ENCODE peak calls at places on chromosomes 3 and 15, in four cellular contexts. One of them, this sample, is unnamed.

GRCh38 chr3:74053970-74054369 is 429.2 kb upstream of the PDZRN3 start:
- DNase-seq in A549: no peak
- DNase-seq in left ventricle myocardium inferior: no peak
- DNase-seq in astrocyte of the spinal cord: no peak
- DNase-seq in this sample: no peak

GRCh38 chr3:136989781-136990524 is 32.2 kb downstream of the IL20RB start:
- DNase-seq in A549: no peak
- DNase-seq in left ventricle myocardium inferior: no peak
- DNase-seq in astrocyte of the spinal cord: no peak
- DNase-seq in this sample: no peak

GRCh38 chr15:74007820-74008371 is 13.4 kb downstream of the PML start:
- DNase-seq in A549: no peak
- DNase-seq in left ventricle myocardium inferior: no peak
- DNase-seq in astrocyte of the spinal cord: no peak
- DNase-seq in this sample: no peak

GRCh38 chr3:106423321-106424225 is 554.8 kb upstream of the CBLB start:
- DNase-seq in A549: no peak
- DNase-seq in left ventricle myocardium inferior: no peak
- DNase-seq in astrocyte of the spinal cord: peak; percentile 6
- DNase-seq in this sample: peak; percentile 69

GRCh38 chr3:42731476-42732195 is 29.0 kb upstream of the HHATL start:
- DNase-seq in A549: no peak
- DNase-seq in left ventricle myocardium inferior: no peak
- DNase-seq in astrocyte of the spinal cord: no peak
- DNase-seq in this sample: no peak

GRCh38 chr3:27483117-27484001 is 825 bp downstream of the SLC4A7 start:
- DNase-seq in A549: peak; percentile 27
- DNase-seq in left ventricle myocardium inferior: peak; percentile 53
- DNase-seq in astrocyte of the spinal cord: peak; percentile 81
- DNase-seq in this sample: peak; percentile 72

GRCh38 chr3:31790516-31791148 is 190.4 kb downstream of the OSBPL10 start:
- DNase-seq in A549: no peak
- DNase-seq in left ventricle myocardium inferior: no peak
- DNase-seq in astrocyte of the spinal cord: no peak
- DNase-seq in this sample: no peak

GRCh38 chr15:92073044-92073785 is 219.7 kb downstream of the SLCO3A1 start:
- DNase-seq in A549: no peak
- DNase-seq in left ventricle myocardium inferior: no peak
- DNase-seq in astrocyte of the spinal cord: no peak
- DNase-seq in this sample: no peak

GRCh38 chr15:88233921-88234320 is 22.6 kb downstream of the NTRK3 start:
- DNase-seq in A549: no peak
- DNase-seq in left ventricle myocardium inferior: no peak
- DNase-seq in astrocyte of the spinal cord: no peak
- DNase-seq in this sample: no peak

GRCh38 chr3:33218446-33219174 is at the start of gene SUSD5:
- DNase-seq in A549: peak; percentile 31
- DNase-seq in left ventricle myocardium inferior: peak; percentile 19
- DNase-seq in astrocyte of the spinal cord: peak; percentile 57
- DNase-seq in this sample: peak; percentile 56

DNA sequence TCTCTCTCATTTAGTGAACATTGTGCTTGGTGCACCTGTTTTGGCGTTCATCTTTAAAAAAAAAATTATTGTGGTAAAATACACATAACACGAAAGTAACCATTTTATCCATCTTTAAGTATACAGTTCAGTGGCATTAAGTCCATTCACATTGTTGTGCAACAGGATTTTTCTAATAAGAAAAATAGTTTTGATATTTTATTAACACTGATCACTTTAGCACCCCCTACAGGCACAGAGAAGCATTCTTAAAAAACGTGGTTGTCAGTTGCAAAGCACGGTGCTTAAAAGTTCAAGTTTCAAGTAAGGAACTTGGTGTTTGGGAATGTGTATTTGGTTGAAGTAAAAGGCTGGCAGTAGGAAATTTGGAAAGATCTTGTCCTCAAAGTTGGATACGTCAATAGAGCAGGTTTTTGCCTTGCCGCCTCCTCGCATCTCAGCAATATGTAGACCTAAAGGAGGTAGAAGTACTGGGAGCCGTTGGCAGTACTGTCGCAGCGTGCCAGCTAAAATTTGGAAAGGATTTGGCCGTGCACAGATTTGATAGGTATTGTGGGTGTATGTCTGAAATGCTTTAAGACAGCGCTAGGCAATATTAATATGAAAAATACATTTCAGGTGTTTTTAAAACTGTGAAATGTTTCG is 110.4 kb downstream of the LRRC28 start:
- DNase-seq in A549: no peak
- DNase-seq in left ventricle myocardium inferior: no peak
- DNase-seq in astrocyte of the spinal cord: peak; percentile 22
- DNase-seq in this sample: peak; percentile 59
- TF ChIP-seq CTCF in A549: peak; percentile 66
- TF ChIP-seq CTCF in left ventricle myocardium inferior: peak; percentile 61
- TF ChIP-seq CTCF in astrocyte of the spinal cord: peak; percentile 52
- TF ChIP-seq CTCF in this sample: peak; percentile 62

DNA sequence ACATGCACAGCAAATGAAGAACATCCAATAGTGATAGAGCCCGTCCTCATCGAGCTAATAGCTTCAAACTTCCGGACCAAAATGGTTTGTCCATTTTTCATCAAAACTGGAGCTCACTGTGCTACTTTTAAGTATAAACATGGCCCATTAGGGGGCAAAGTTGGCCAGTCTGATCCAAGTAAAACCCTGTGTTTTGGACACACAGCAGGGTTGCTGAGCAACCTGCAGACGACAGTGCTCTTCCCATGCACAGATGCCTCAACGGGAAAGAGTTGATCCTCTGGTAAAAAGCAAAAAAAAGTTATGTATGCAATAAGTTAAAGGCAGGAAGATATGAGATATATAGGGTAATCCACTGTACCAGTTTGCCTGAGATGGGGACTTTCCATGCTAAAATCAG is 244.0 kb upstream of the THBS1 start:
- DNase-seq in A549: no peak
- DNase-seq in left ventricle myocardium inferior: no peak
- DNase-seq in astrocyte of the spinal cord: peak; percentile 14
- DNase-seq in this sample: no peak
- H3K4me3 ChIP-seq in A549: no peak overlapping the region
- H3K4me3 ChIP-seq in left ventricle myocardium inferior: no peak overlapping the region
- H3K4me3 ChIP-seq in astrocyte of the spinal cord: no peak overlapping the region
- H3K4me3 ChIP-seq in this sample: no peak overlapping the region

GRCh38 chr3:160226026-160226739 is 961 bp downstream of the C3orf80 start:
- DNase-seq in A549: no peak
- DNase-seq in left ventricle myocardium inferior: no peak
- DNase-seq in astrocyte of the spinal cord: no peak
- DNase-seq in this sample: no peak

GRCh38 chr3:160224811-160225180 is 426 bp upstream of the C3orf80 start:
- DNase-seq in A549: peak; percentile 25
- DNase-seq in left ventricle myocardium inferior: no peak
- DNase-seq in astrocyte of the spinal cord: no peak
- DNase-seq in this sample: no peak

GRCh38 chr3:160226740-160227048 is 1.5 kb downstream of the C3orf80 start:
- DNase-seq in A549: no peak
- DNase-seq in left ventricle myocardium inferior: no peak
- DNase-seq in astrocyte of the spinal cord: no peak
- DNase-seq in this sample: no peak

GRCh38 chr3:160224256-160224655 is 966 bp upstream of the C3orf80 start:
- DNase-seq in A549: no peak
- DNase-seq in left ventricle myocardium inferior: no peak
- DNase-seq in astrocyte of the spinal cord: no peak
- DNase-seq in this sample: no peak

DNA sequence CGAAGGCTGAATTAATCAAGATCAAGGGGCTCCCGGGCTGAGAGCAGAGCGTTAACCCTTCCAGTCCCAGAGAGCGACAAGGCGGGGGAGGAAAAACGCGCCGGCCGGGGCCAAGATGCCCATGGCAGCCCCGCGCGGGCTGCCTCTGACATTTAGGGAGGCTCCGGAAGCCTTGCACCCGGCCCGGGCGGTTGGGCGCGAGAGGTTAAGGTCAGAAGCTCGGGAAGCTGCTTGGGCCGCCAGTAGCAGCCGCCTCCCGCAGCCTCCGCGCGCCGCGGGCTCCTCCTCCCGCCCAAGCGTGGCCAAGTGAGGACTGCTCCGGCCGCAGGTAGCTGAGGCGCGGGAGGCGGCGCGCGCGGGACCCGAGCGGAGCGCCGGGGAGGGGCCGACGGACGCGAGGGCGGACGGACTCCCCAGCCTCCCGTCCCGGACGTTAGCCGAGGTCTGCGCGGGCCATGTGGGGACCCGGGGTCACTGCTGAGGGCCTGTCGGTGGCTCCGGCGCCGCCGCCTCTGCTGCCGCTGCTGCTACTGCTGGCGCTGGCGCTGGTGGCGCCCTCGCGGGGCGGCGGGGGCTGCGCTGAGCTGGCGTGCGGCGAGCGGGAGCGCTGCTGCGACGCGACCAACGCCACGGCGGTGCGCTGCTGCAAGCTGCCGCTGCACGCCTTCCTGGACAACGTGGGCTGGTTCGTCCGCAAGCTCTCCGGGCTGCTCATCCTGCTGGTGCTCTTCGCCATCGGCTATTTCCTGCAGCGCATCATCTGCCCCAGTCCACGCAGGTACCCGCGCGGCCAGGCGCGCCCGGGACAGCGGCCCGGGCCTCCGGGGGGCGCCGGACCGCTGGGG is at the start of gene C3orf80:
- DNase-seq in A549: peak; percentile 49
- DNase-seq in left ventricle myocardium inferior: peak; percentile 36
- DNase-seq in astrocyte of the spinal cord: no peak
- DNase-seq in this sample: peak; percentile 44
- TF ChIP-seq CTCF in A549: peak; percentile 58
- TF ChIP-seq CTCF in left ventricle myocardium inferior: peak; percentile 45
- TF ChIP-seq CTCF in astrocyte of the spinal cord: no peak
- TF ChIP-seq CTCF in this sample: no peak

GRCh38 chr3:89155811-89156210 is 48.4 kb downstream of the EPHA3 start:
- DNase-seq in A549: no peak
- DNase-seq in left ventricle myocardium inferior: no peak
- DNase-seq in astrocyte of the spinal cord: no peak
- DNase-seq in this sample: no peak
- H3K4me3 ChIP-seq in A549: no peak overlapping the region
- H3K4me3 ChIP-seq in left ventricle myocardium inferior: peak overlapping the region; percentile 22
- H3K4me3 ChIP-seq in astrocyte of the spinal cord: no peak overlapping the region
- H3K4me3 ChIP-seq in this sample: no peak overlapping the region

DNA sequence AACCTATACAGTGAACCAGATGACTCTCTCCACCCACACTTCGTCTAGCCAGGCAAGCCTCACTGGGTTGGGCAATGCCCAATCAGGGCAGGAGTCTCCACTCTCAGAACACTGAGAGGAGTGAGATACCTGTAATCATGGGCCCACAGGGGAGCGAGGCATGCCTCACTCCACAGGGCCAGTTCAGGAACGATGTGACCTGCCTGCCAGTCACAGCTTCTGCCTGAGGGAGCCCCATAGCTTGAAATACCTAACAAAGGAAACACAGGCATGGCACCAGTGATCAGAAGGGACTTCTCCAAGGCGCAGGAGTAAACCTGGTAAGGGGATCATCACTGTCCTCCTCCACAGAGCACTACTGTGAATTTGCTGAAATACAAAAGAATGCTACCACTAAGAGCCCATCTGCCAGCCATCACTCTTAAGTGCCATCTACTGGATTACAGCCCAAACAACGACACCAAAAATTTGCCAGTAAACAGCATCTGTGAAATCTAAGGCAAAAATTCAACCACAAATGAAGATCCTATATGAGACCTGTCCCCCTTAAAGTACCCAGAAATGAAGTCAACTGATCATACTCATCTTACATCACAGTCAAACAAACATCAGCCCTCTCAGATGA is 689.9 kb upstream of the SEMA6D start:
- DNase-seq in A549: no peak
- DNase-seq in left ventricle myocardium inferior: no peak
- DNase-seq in astrocyte of the spinal cord: no peak
- DNase-seq in this sample: peak; percentile 11
- TF ChIP-seq CTCF in A549: no peak
- TF ChIP-seq CTCF in left ventricle myocardium inferior: no peak
- TF ChIP-seq CTCF in astrocyte of the spinal cord: no peak
- TF ChIP-seq CTCF in this sample: no peak

GRCh38 chr15:63191895-63192603 is 2.6 kb downstream of the RAB8B start:
- DNase-seq in A549: no peak
- DNase-seq in left ventricle myocardium inferior: no peak
- DNase-seq in astrocyte of the spinal cord: no peak
- DNase-seq in this sample: no peak

GRCh38 chr15:63190993-63191392 is 1.6 kb downstream of the RAB8B start:
- DNase-seq in A549: no peak
- DNase-seq in left ventricle myocardium inferior: no peak
- DNase-seq in astrocyte of the spinal cord: no peak
- DNase-seq in this sample: no peak

GRCh38 chr15:63189955-63190691 is 717 bp downstream of the RAB8B start:
- DNase-seq in A549: no peak
- DNase-seq in left ventricle myocardium inferior: no peak
- DNase-seq in astrocyte of the spinal cord: no peak
- DNase-seq in this sample: peak; percentile 38

GRCh38 chr15:63194291-63194681 is 4.9 kb downstream of the RAB8B start:
- DNase-seq in A549: no peak
- DNase-seq in left ventricle myocardium inferior: no peak
- DNase-seq in astrocyte of the spinal cord: no peak
- DNase-seq in this sample: no peak

GRCh38 chr15:63192604-63193206 is 3.3 kb downstream of the RAB8B start:
- DNase-seq in A549: no peak
- DNase-seq in left ventricle myocardium inferior: no peak
- DNase-seq in astrocyte of the spinal cord: no peak
- DNase-seq in this sample: no peak
- H3K4me3 ChIP-seq in A549: no peak overlapping the region
- H3K4me3 ChIP-seq in left ventricle myocardium inferior: no peak overlapping the region
- H3K4me3 ChIP-seq in astrocyte of the spinal cord: no peak overlapping the region
- H3K4me3 ChIP-seq in this sample: no peak overlapping the region

GRCh38 chr3:149291178-149291577 is 42.3 kb downstream of the TM4SF18 start:
- DNase-seq in A549: no peak
- DNase-seq in left ventricle myocardium inferior: no peak
- DNase-seq in astrocyte of the spinal cord: no peak
- DNase-seq in this sample: peak; percentile 32
- TF ChIP-seq CTCF in A549: peak; percentile 42
- TF ChIP-seq CTCF in left ventricle myocardium inferior: peak; percentile 31
- TF ChIP-seq CTCF in astrocyte of the spinal cord: peak; percentile 56
- TF ChIP-seq CTCF in this sample: peak; percentile 52

This sample was measured in epithelial cell of esophagus.